ENCODE peak calls at places on chromosomes 6 and 20, in four cellular contexts. O is WTC11, G is HepG2, C is GM12878. A is an unnamed sample.
A peak's percentile ranks its signal among the peaks of the same experiment; 100 is the strongest.

GRCh38 chr20:46011631-46012482 is 3.1 kb downstream of the MMP9 start:
- DNase-seq in O (peak; percentile 100), G (peak; percentile 46), C (no peak), A (peak; percentile 90)

GRCh38 chr20:63687419-63688233 is 8.8 kb upstream of the TNFRSF6B start:
- DNase-seq in C (no peak), G (no peak), O (no peak), A (no peak)

GRCh38 chr6:3231213-3232016 is 4.0 kb upstream of the TUBB2B start:
- DNase-seq in C (no peak), G (peak; percentile 80), O (peak; percentile 70), A (no peak)

GRCh38 chr6:31317036-31317435 is 39.9 kb downstream of the HLA-B start:
- DNase-seq in C (no peak), G (no peak), O (no peak), A (no peak)

GRCh38 chr20:31446084-31446819 is 5.8 kb downstream of the DEFB123 start:
- DNase-seq in O (no peak), G (peak; percentile 59), C (no peak), A (no peak)

GRCh38 chr20:21396921-21397340 is 395 bp downstream of the NKX2-4 start:
- DNase-seq in O (peak; percentile 36), G (no peak), C (no peak), A (no peak)

GRCh38 chr6:111727798-111728197 is 122.1 kb upstream of the TRAF3IP2 start:
- DNase-seq in G (no peak), O (no peak), C (no peak), A (peak; percentile 41)

GRCh38 chr6:130034815-130035146 is 16.4 kb downstream of the L3MBTL3 start:
- DNase-seq in G (no peak), O (no peak), C (no peak), A (no peak)

GRCh38 chr6:149452062-149452939 is 32.5 kb downstream of the ZC3H12D start:
- DNase-seq in O (no peak), G (peak; percentile 29), C (no peak), A (no peak)

GRCh38 chr20:46936415-46937139 is 41.9 kb downstream of the EYA2 start:
- DNase-seq in C (no peak), G (no peak), O (no peak), A (no peak)

GRCh38 chr20:57573176-57573575 is 12.3 kb downstream of the PCK1 start:
- DNase-seq in O (peak; percentile 22), C (no peak), G (no peak), A (no peak)

GRCh38 chr6:113529191-113529590 is 328.0 kb upstream of the MARCKS start:
- DNase-seq in C (no peak), O (no peak), G (no peak), A (no peak)

GRCh38 chr6:28648035-28648877 is 122.6 kb downstream of the GPX5 start:
- DNase-seq in O (peak; percentile 75), C (peak; percentile 77), G (peak; percentile 81), A (peak; percentile 41)

GRCh38 chr6:129694036-129694435 is 15.9 kb downstream of the ARHGAP18 start:
- DNase-seq in C (no peak), G (peak; percentile 57), O (no peak), A (no peak)

GRCh38 chr20:37627060-37627766 is 66.6 kb upstream of the CTNNBL1 start:
- DNase-seq in C (no peak), G (peak; percentile 61), O (peak; percentile 78), A (peak; percentile 77)

GRCh38 chr20:19265646-19266374 is 53.4 kb downstream of the SLC24A3 start:
- DNase-seq in C (no peak), O (peak; percentile 69), G (peak; percentile 10), A (peak; percentile 22)

GRCh38 chr6:143059616-143060353 is 904 bp upstream of the AIG1 start:
- DNase-seq in O (no peak), C (no peak), G (peak; percentile 97), A (no peak)

GRCh38 chr6:142302427-142303190 is 802 bp downstream of the ADGRG6 start:
- DNase-seq in O (no peak), C (no peak), G (peak; percentile 55), A (no peak)

GRCh38 chr6:28245206-28245941 is 6.7 kb downstream of the ZKSCAN4 start:
- DNase-seq in G (peak; percentile 18), C (no peak), O (no peak), A (no peak)

GRCh38 chr6:12196326-12196936 is 93.7 kb upstream of the EDN1 start:
- DNase-seq in G (no peak), O (no peak), C (no peak), A (no peak)
- TF ChIP-seq NR2C2 in G (no peak), O (no peak), C (no peak), A (no peak)

DNA sequence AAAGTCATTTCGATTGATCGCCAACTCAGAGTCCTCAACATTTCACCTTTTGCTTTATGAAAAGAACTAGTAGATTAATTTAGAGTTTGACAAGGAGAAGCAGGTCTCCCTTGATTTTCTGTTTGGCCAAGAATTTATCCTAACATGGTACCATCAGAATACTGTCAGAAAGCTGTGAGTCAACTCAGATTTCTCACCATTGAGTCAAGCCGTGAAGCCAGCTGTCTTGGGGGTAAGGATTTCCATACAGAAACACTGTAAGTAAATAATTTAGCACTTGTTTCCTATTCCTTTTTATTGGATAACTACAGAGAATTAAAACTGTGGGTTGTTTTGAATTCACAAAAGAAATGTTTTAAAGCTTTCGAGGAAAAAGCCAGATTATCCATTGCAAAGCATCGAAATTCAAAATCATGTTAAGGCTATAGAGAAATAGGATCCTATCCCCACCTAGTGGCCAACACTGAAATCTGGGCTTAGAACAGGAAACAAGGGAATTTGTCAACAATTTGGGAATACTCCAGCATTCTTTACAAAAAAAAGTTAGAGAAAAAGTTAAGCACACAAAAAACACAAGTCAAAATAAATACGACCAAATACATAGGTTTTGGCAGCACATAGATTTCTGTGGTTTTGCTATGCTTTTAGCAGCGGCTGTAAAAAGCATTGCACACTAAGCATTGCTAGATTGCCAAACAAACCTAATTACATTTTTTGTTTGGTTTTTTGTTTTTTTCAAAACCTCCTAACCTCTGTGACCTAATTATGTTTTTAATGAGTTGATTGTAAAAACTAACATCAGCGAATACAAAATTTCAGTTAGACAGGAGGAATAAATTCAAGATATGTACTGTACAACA is 44.2 kb downstream of the COL11A2 start:
- DNase-seq in O (no peak), G (peak; percentile 51), C (no peak), A (peak; percentile 48)
- TF ChIP-seq NR2C2 in O (no peak), G (no peak), C (no peak), A (no peak)

DNA sequence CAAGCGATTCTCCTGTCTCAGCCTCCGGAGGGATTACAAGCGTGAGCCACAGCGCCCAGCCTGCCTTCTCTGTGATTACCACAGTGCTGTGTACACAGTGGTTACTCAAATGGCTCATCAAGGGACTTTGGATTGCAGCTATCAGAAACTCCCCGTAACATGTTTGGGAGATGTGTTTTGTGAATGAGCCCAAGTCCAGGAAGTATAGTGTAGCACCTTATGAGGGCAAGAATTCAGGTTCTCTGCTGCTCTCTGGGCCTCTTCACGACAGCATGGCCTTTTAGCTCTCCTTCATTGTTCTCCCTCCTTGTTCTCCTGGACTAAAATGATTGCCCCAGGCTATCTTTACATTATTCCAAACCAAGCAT is 34.1 kb upstream of the RPL7L1 start:
- DNase-seq in C (no peak), G (peak; percentile 94), O (no peak), A (no peak)
- TF ChIP-seq NR2C2 in C (no peak), G (no peak), O (no peak), A (no peak)

GRCh38 chr20:40564997-40565680 is 123.9 kb downstream of the MAFB start:
- DNase-seq in G (no peak), C (no peak), O (no peak), A (peak; percentile 14)
- TF ChIP-seq NR2C2 in G (no peak), C (no peak), O (no peak), A (no peak)

GRCh38 chr6:24558516-24558915 is 63.7 kb downstream of the ALDH5A1 start:
- DNase-seq in O (no peak), G (no peak), C (no peak), A (no peak)
- TF ChIP-seq NR2C2 in O (no peak), G (no peak), C (no peak), A (no peak)

DNA sequence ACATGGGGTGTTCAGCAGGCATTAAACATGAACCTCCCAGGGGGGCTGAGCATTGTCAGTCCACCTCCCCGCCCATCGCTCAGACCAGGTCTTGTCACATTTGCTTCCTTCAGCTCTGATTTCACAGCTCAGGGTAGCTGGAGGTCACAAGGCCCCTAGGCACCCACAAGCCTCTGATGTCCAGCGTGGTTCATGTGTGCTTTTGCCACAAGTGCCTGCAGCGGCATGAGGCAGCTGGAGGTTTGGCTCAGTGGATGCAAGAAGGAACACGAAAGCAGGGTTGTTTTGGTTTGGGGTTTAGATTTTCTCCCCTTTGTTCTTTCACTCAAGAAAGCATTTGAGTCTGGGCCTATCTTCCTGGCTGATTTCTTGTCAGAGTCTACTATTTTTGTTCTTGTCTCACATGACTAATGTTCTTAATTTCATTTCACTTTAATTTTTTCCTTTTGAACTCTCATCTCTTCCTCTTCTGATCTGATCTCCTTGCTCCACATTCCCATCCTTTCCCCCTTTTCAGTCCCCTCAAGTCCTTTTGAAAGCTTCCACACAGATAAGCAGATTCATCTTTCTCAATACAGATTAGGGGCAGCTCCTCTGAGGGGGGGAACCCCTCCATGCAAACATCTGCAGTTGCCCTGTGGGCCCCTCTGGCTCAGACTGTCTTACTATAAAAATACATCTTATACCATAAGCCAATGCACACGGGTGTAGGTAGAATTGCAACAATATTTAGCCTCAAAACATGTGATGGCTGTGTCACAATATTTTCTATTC is 68.1 kb upstream of the CEP85L start:
- DNase-seq in G (no peak), C (no peak), O (no peak), A (no peak)
- TF ChIP-seq NR2C2 in G (no peak), C (no peak), O (no peak), A (no peak)

GRCh38 chr6:139539852-139540251 is 165.4 kb upstream of the CITED2 start:
- DNase-seq in O (peak; percentile 16), G (peak; percentile 52), C (no peak), A (no peak)
- TF ChIP-seq NR2C2 in O (no peak), G (no peak), C (no peak), A (no peak)

DNA sequence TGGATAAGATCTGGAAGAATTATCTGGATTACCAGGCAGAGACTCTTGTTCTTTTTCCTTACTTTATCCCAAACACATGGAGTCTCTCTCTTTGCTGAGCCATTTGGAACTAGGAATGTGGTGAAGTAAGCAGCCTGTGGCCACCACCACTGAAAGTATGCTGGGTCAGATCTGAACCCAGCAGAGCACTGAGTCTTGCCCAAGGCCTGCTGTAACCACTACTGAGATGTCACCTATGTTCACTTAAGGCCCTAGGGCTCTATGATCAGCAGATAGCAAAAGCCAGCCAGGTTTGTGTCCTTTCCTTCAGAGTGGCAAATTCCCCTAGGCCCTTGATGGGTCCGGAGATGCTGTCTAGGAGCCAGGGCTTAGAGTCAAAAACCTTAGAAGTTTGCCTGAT is 103.3 kb upstream of the PLN start:
- DNase-seq in C (no peak), O (no peak), G (no peak), A (no peak)
- TF ChIP-seq NR2C2 in C (no peak), O (no peak), G (no peak), A (no peak)

A was measured in K562.